ENCODE peak calls at places on chromosome 14, in four cellular contexts. K, V, R and T are unnamed samples.
A peak's percentile ranks its signal among the peaks of the same experiment; 100 is the strongest.

GRCh38 chr14:74859757-74860156 is 16.2 kb downstream of the PROX2 start:
- DNase-seq in K (no peak), R (no peak), V (no peak), T (no peak)

GRCh38 chr14:93464271-93464670 is 33.5 kb downstream of the UNC79 start:
- DNase-seq in K (no peak), V (no peak), R (no peak), T (no peak)

GRCh38 chr14:32608880-32609279 is 279.8 kb downstream of the AKAP6 start:
- DNase-seq in V (no peak), R (no peak), K (no peak), T (no peak)

GRCh38 chr14:96756745-96757144 is 40.4 kb upstream of the VRK1 start:
- DNase-seq in V (no peak), R (peak; percentile 28), K (no peak), T (no peak)

GRCh38 chr14:96252323-96253052 is 3.5 kb upstream of the BDKRB1 start:
- DNase-seq in V (no peak), R (peak; percentile 72), K (no peak), T (no peak)

GRCh38 chr14:68631058-68631690 is 161.7 kb downstream of the ZFP36L1 start:
- DNase-seq in V (no peak), R (no peak), K (no peak), T (no peak)

GRCh38 chr14:101055776-101056374 is 152.4 kb upstream of the RTL1 start:
- DNase-seq in K (no peak), R (no peak), V (no peak), T (no peak)

GRCh38 chr14:100904307-100905019 is 941 bp upstream of the RTL1 start:
- DNase-seq in R (no peak), V (no peak), K (peak; percentile 75), T (no peak)

GRCh38 chr14:58832010-58832409 is 194.2 kb downstream of the DACT1 start:
- DNase-seq in K (no peak), R (no peak), V (no peak), T (no peak)

GRCh38 chr14:89249296-89249565 is 167.8 kb downstream of the FOXN3 start:
- DNase-seq in R (no peak), V (no peak), K (no peak), T (no peak)

GRCh38 chr14:54252072-54252730 is 144.6 kb upstream of the CDKN3 start:
- DNase-seq in V (peak; percentile 63), R (no peak), K (no peak), T (peak; percentile 63)

GRCh38 chr14:21103165-21103709 is 2.4 kb downstream of the TMEM253 start:
- DNase-seq in V (no peak), R (no peak), K (no peak), T (no peak)

GRCh38 chr14:37091651-37092050 is 80.8 kb downstream of the SLC25A21 start:
- DNase-seq in V (no peak), R (no peak), K (no peak), T (no peak)

GRCh38 chr14:99520571-99521081 is 39.4 kb downstream of the CCNK start:
- DNase-seq in K (peak; percentile 11), V (no peak), R (no peak), T (no peak)

GRCh38 chr14:59013672-59014298 is 174.7 kb upstream of the DAAM1 start:
- DNase-seq in V (peak; percentile 66), K (no peak), R (no peak), T (peak; percentile 40)

GRCh38 chr14:106875503-106875902 is 1349.1 kb downstream of the TMEM121 start:
- DNase-seq in K (no peak), R (no peak), V (no peak), T (no peak)

GRCh38 chr14:50399251-50400032 is 2.8 kb upstream of the CDKL1 start:
- DNase-seq in V (no peak), R (no peak), K (no peak), T (peak; percentile 22)

GRCh38 chr14:102828201-102828600 is 51.0 kb downstream of the TRAF3 start:
- DNase-seq in K (no peak), V (no peak), R (no peak), T (no peak)

GRCh38 chr14:58297412-58297761 is 968 bp upstream of the ARID4A start:
- DNase-seq in K (no peak), R (no peak), V (no peak), T (peak; percentile 13)

GRCh38 chr14:32564591-32564990 is 235.5 kb downstream of the AKAP6 start:
- DNase-seq in R (no peak), K (no peak), V (no peak), T (no peak)

GRCh38 chr14:74161526-74162158 is 76.9 kb downstream of the LIN52 start:
- DNase-seq in V (no peak), R (no peak), K (peak; percentile 65), T (no peak)

GRCh38 chr14:100531591-100532121 is 55.6 kb downstream of the BEGAIN start:
- DNase-seq in V (no peak), R (no peak), K (no peak), T (no peak)

GRCh38 chr14:88879016-88879415 is 54.6 kb downstream of the TTC8 start:
- DNase-seq in V (no peak), R (no peak), K (no peak), T (no peak)

GRCh38 chr14:94936411-94936892 is 166.5 kb upstream of the GSC start:
- DNase-seq in R (no peak), K (no peak), V (no peak), T (no peak)

GRCh38 chr14:57930241-57930975 is 64.5 kb upstream of the SLC35F4 start:
- DNase-seq in K (no peak), V (no peak), R (no peak), T (no peak)

DNA sequence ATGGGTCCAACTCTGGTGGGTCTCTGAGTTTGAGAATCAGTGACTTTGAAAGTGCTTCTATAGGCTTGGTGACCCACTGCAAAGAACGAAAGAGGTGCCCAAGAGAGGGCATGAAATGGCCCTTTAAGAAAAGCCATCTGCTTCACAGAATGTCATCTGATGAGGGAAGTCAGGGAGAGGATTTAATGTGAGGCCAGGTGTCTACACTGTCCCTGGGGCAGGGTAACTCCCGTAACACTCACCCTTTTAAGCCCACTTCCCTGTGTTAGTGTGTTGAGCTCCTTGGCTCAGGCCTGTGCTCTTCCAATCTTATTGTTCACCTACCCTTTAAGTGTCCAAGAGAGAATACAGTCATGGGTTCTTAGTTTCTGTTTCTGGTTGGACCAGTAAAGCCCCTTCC is 16.4 kb upstream of the SRSF5 start:
- DNase-seq in R (no peak), K (no peak), V (no peak), T (no peak)
- TF ChIP-seq HMGXB4 in R (no peak), K (no peak), V (no peak), T (no peak)

DNA sequence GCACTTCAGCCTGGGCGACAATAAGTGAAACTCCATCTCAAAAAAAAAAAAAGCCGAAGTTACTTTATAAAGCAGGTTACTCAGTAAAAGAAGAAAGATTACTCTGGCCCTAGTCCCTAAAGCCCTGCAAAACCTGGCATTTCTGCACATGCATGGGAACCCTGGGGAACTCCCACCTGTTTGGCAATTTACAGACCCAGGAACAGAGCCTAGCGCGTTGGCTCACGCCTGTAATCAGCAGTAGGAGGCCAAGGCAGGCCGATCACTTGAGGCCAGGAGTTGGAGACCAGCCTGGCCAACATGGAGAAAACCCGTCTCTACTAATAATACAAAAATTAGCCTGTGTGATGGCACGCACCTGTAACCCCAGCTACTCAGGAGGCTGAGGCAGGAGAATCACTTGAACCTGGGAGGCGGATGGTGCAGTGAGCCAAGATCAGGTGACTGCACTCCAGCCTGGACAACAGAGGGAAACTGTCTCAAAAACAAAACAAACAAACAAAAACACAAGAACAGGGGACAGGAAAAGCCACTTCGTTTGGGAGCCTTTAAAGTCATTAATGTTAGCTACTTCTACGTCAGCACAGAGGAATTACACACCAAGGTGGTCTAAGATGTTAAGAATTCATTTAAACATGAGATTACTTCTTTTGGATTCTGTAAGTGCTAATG is 34.1 kb upstream of the SPTSSA start:
- DNase-seq in R (no peak), K (no peak), V (no peak), T (no peak)
- TF ChIP-seq USF2 in R (no peak), K (no peak), V (no peak), T (no peak)

DNA sequence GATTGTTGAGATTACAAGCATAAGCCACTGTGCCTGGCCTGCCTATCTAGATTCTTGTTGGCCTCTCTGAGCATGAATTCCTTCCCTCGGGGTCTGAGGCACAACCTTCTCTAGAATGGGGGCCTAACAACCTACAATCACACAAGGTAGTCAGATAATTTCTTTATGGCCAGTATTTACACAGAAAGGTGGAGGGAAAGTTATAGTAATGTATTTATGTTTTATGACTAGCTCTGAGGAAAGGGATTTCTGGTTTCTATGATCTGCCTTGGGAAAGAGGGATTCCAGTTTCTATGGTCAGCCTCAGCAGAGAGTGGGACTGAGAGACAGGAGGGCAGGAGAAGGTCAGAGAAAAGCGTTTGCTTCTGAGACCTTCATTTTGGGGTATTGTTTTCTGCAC is 499.9 kb upstream of the RGS6 start:
- DNase-seq in K (no peak), R (no peak), V (no peak), T (no peak)
- TF ChIP-seq HMGXB4 in K (no peak), R (no peak), V (no peak), T (no peak)

GRCh38 chr14:43692706-43693105 is 814.4 kb downstream of the FSCB start:
- DNase-seq in V (no peak), R (no peak), K (no peak), T (no peak)

DNA sequence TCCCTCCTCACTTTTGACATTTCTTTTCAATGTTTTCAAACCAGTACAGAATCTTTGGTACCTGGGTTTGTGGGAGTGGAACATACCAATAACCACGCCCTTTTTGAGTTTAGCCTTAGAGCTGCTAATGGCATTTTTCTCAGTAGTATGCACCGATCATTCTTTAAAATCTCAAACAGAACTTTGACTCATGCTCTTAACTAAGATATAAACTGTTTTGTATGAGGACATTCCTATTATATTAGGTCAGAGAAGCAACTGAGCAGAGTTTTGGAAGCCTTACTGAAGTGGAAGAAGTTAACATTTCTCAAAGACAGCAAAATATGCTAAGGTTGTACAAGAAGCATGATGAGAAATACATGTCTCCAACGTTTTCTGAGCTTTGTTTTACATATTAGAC is 819.2 kb downstream of the FSCB start:
- DNase-seq in R (no peak), V (no peak), K (no peak), T (peak; percentile 19)
- TF ChIP-seq USF2 in R (no peak), V (no peak), K (no peak), T (no peak)